ENCODE peak calls at places on chromosomes 3 and 15, in eight cellular contexts. X is PC-3, G is GM23248, Z is GM12878, J is HCT116, B is HepG2, H is astrocyte, A is K562. V is an unnamed sample. For H3K9me3, the result is how much of the 10 kb centered on the place peaks cover.

GRCh38 chr3:140499114-140499757 is 178.6 kb upstream of the TRIM42 start:
- DNase-seq in X (peak), J (no peak), Z (no peak), B (peak), G (peak), A (no peak), H (no peak), V (no peak)

GRCh38 chr3:144018776-144019175 is 47.2 kb downstream of the DIPK2A start:
- DNase-seq in H (peak), A (no peak), Z (no peak), X (peak), J (no peak), G (peak), B (no peak), V (peak)

GRCh38 chr15:52441846-52442245 is 86.8 kb downstream of the MYO5A start:
- DNase-seq in B (no peak), H (peak), Z (no peak), X (no peak), G (peak), A (no peak), J (no peak), V (no peak)

GRCh38 chr3:148759425-148759824 is 61.7 kb downstream of the AGTR1 start:
- DNase-seq in J (no peak), H (no peak), X (no peak), B (no peak), G (no peak), A (no peak), Z (no peak), V (no peak)

GRCh38 chr3:27859821-27860220 is 137.7 kb upstream of the EOMES start:
- DNase-seq in J (no peak), X (peak), A (no peak), B (no peak), Z (no peak), H (no peak), G (no peak), V (no peak)

GRCh38 chr3:69084326-69084667 is 440 bp upstream of the ARL6IP5 start:
- DNase-seq in H (peak), X (peak), Z (no peak), B (peak), G (peak), J (no peak), A (no peak), V (no peak)

GRCh38 chr3:106212658-106213222 is 343.9 kb upstream of the CBLB start:
- DNase-seq in H (peak), X (peak), A (no peak), G (peak), Z (no peak), B (no peak), J (no peak), V (no peak)

GRCh38 chr15:66772967-66773873 is 71.2 kb downstream of the SMAD6 start:
- DNase-seq in J (no peak), H (no peak), Z (no peak), B (peak), A (no peak), G (peak), X (no peak), V (no peak)

GRCh38 chr3:49469876-49470713 is at the start of gene DAG1:
- DNase-seq in H (peak), A (peak), G (peak), B (peak), J (peak), X (peak), Z (peak), V (peak)

GRCh38 chr15:67720556-67721175 is 104.6 kb upstream of the SKOR1 start:
- DNase-seq in B (no peak), G (no peak), X (no peak), H (no peak), J (no peak), A (no peak), Z (no peak), V (no peak)

GRCh38 chr3:23183114-23183513 is 20.0 kb upstream of the UBE2E2 start:
- DNase-seq in Z (no peak), X (no peak), H (no peak), B (no peak), J (no peak), G (no peak), A (no peak), V (no peak)

GRCh38 chr15:59138243-59138642 is 33.3 kb downstream of the CCNB2 start:
- DNase-seq in H (no peak), G (peak), J (peak), A (peak), B (peak), Z (no peak), X (peak), V (peak)

GRCh38 chr3:161070252-161070930 is 34.8 kb downstream of the B3GALNT1 start:
- DNase-seq in B (no peak), H (no peak), G (no peak), A (no peak), Z (no peak), X (peak), J (no peak), V (no peak)

GRCh38 chr15:57354436-57355123 is 21.7 kb upstream of the CGNL1 start:
- DNase-seq in X (no peak), B (no peak), H (no peak), A (no peak), G (no peak), J (no peak), Z (no peak), V (no peak)

GRCh38 chr3:197522881-197523342 is 32.9 kb downstream of the BDH1 start:
- DNase-seq in G (peak), Z (no peak), H (no peak), X (no peak), A (no peak), J (no peak), B (no peak), V (no peak)

GRCh38 chr15:83561661-83562060 is 92.3 kb upstream of the ADAMTSL3 start:
- DNase-seq in X (no peak), H (no peak), B (no peak), J (no peak), Z (no peak), G (no peak), A (no peak), V (no peak)

GRCh38 chr3:10041034-10041433 is 14.8 kb downstream of the FANCD2 start:
- DNase-seq in J (no peak), H (no peak), G (no peak), Z (no peak), B (no peak), A (no peak), X (no peak), V (no peak)

GRCh38 chr15:92958105-92958504 is 58.0 kb downstream of the CHD2 start:
- DNase-seq in Z (no peak), G (peak), B (no peak), J (no peak), A (no peak), H (peak), X (no peak), V (no peak)

GRCh38 chr3:39990532-39990931 is 181.1 kb downstream of the MYRIP start:
- DNase-seq in J (peak), A (peak), X (peak), B (peak), G (peak), Z (peak), H (peak), V (no peak)

GRCh38 chr3:81581966-81582599 is 179.4 kb downstream of the GBE1 start:
- DNase-seq in Z (peak), B (peak), G (peak), H (peak), A (no peak), X (peak), J (peak), V (no peak)

GRCh38 chr3:141011511-141012262 is 39.5 kb upstream of the SPSB4 start:
- DNase-seq in A (peak), Z (no peak), X (peak), H (peak), G (peak), J (peak), B (peak), V (peak)

GRCh38 chr3:55616803-55617202 is 129.7 kb upstream of the WNT5A start:
- DNase-seq in Z (no peak), J (no peak), X (no peak), A (no peak), B (no peak), G (no peak), H (no peak), V (no peak)

GRCh38 chr15:48644827-48645557 is 517 bp downstream of the FBN1 start:
- DNase-seq in J (no peak), H (peak), B (no peak), X (peak), G (peak), Z (no peak), A (no peak), V (no peak)

GRCh38 chr15:99212401-99212800 is 37.0 kb downstream of the TTC23 start:
- DNase-seq in J (no peak), G (peak), A (no peak), B (no peak), Z (no peak), H (peak), X (no peak), V (no peak)

GRCh38 chr3:40930772-40931171 is 268.5 kb upstream of the CTNNB1 start:
- DNase-seq in Z (no peak), G (no peak), H (no peak), A (no peak), B (no peak), X (no peak), J (no peak), V (no peak)

GRCh38 chr3:120498947-120499346 is 48.2 kb upstream of the FSTL1 start:
- DNase-seq in Z (no peak), A (no peak), G (peak), X (peak), J (no peak), H (peak), B (no peak), V (peak)

GRCh38 chr3:52173101-52173500 is 18.9 kb upstream of the POC1A start:
- DNase-seq in Z (no peak), X (no peak), B (no peak), A (no peak), J (no peak), H (no peak), G (no peak), V (no peak)

GRCh38 chr15:100167884-100168375 is 173.8 kb downstream of the ADAMTS17 start:
- DNase-seq in X (no peak), G (no peak), J (no peak), A (no peak), H (no peak), B (no peak), Z (no peak), V (no peak)

GRCh38 chr3:123447749-123448502 is 964 bp downstream of the ADCY5 start:
- DNase-seq in H (no peak), B (no peak), Z (no peak), G (peak), X (no peak), A (peak), J (no peak), V (no peak)

GRCh38 chr3:29348311-29348710 is 67.4 kb downstream of the RBMS3 start:
- DNase-seq in X (no peak), H (no peak), J (no peak), G (no peak), Z (no peak), A (no peak), B (no peak), V (no peak)

GRCh38 chr15:71083349-71083748 is 31.9 kb upstream of the THSD4 start:
- DNase-seq in B (no peak), A (no peak), J (no peak), X (no peak), Z (no peak), H (peak), G (peak), V (no peak)

GRCh38 chr3:119746423-119746822 is 35.5 kb upstream of the NR1I2 start:
- DNase-seq in Z (no peak), A (no peak), J (no peak), G (no peak), H (no peak), X (no peak), B (no peak), V (no peak)

GRCh38 chr3:143430582-143430981 is 311.0 kb downstream of the CHST2 start:
- DNase-seq in X (no peak), Z (no peak), G (no peak), B (no peak), J (no peak), H (no peak), A (no peak), V (no peak)

GRCh38 chr3:152241142-152242067 is 27.3 kb upstream of the MBNL1 start:
- DNase-seq in A (no peak), B (no peak), X (peak), H (peak), G (no peak), J (no peak), Z (no peak), V (peak)

GRCh38 chr3:18349197-18349798 is 75.8 kb downstream of the SATB1 start:
- DNase-seq in Z (no peak), G (no peak), H (no peak), A (no peak), X (no peak), B (no peak), J (no peak), V (no peak)

GRCh38 chr3:120753831-120754230 is 11.3 kb downstream of the GTF2E1 start:
- DNase-seq in A (no peak), Z (no peak), H (no peak), J (no peak), G (peak), X (no peak), B (no peak), V (no peak)

GRCh38 chr3:192917258-192917507 is 473 bp downstream of the MB21D2 start:
- DNase-seq in A (no peak), B (no peak), Z (no peak), X (no peak), G (no peak), H (no peak), J (no peak), V (peak)

GRCh38 chr15:71080166-71080565 is 35.1 kb upstream of the THSD4 start:
- DNase-seq in G (peak), A (no peak), X (peak), J (no peak), B (no peak), Z (no peak), H (peak), V (no peak)

GRCh38 chr3:112115161-112115739 is 17.8 kb downstream of the GCSAM start:
- DNase-seq in G (peak), B (no peak), Z (peak), H (no peak), A (no peak), J (no peak), X (no peak), V (no peak)

DNA sequence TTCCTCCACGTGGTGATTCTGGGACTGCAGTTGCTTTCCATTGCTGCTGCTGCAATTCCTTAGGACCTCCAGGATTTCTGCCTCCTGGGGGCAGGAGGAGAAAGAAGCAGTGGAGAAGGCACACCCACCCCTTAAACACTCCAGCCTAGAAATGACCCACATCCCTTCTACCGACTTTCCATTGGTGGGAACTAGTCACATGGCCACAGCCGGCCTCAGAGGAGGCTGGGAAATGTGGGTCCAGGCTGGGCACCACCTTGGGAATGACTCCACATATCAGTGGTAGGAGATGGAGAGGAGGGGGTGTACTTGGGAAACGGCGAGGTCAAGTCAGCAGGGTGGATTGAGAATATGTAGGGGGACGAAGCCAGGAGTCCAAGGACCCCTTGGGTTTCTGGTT is 269.4 kb upstream of the CTDSPL start:
- DNase-seq in A (peak), J (no peak), X (no peak), Z (no peak), G (no peak), B (no peak), H (no peak), V (no peak)
- TF ChIP-seq EZH2 in A (no peak), J (no peak), X (no peak), Z (no peak), G (no peak), B (no peak), H (no peak), V (no peak)

GRCh38 chr3:24622696-24623225 is 128.1 kb upstream of the THRB start:
- DNase-seq in Z (no peak), J (no peak), B (no peak), X (no peak), G (no peak), A (no peak), H (no peak), V (no peak)

GRCh38 chr3:24622138-24622537 is 127.5 kb upstream of the THRB start:
- DNase-seq in H (no peak), J (no peak), A (no peak), X (peak), G (no peak), B (no peak), Z (no peak), V (no peak)

GRCh38 chr3:24628523-24629258 is 134.0 kb upstream of the THRB start:
- DNase-seq in H (no peak), A (no peak), Z (no peak), G (no peak), J (no peak), B (no peak), X (peak), V (no peak)

GRCh38 chr3:24624938-24625681 is 130.5 kb upstream of the THRB start:
- DNase-seq in B (no peak), A (no peak), H (no peak), Z (no peak), X (no peak), J (no peak), G (no peak), V (no peak)

DNA sequence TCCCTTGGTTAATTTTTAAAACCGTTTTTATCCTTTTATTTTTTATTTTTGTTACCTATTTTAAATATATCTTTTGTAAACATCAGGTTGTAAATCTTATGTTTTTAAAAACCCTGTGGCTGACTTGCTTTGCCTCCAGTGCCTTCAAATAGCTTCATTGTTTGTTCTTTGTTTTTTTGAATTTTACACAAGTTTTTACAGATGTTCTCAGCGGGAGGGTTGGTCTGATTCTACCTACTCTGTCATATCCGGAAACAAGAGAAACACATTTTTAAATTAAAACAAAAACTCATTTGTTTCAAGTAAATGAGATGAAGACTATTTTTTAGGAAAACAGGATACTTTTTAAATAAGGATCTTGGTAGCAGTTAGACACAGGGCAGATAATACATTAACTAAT is 129.0 kb upstream of the THRB start:
- DNase-seq in X (no peak), G (no peak), J (no peak), H (no peak), A (no peak), Z (no peak), B (no peak), V (no peak)
- H3K9me3 ChIP-seq in X (under half), G (under half), J (under half), H (under half), A (under half), Z (under half), B (under half), V (under half)

GRCh38 chr3:178709047-178709446 is 172.8 kb downstream of the KCNMB2 start:
- DNase-seq in X (no peak), J (no peak), A (no peak), G (no peak), Z (no peak), B (no peak), H (no peak), V (no peak)

GRCh38 chr3:178711753-178712152 is 175.5 kb downstream of the KCNMB2 start:
- DNase-seq in H (no peak), G (no peak), Z (no peak), B (no peak), J (no peak), A (no peak), X (no peak), V (no peak)

GRCh38 chr3:178707632-178708031 is 171.4 kb downstream of the KCNMB2 start:
- DNase-seq in G (no peak), H (no peak), J (no peak), A (no peak), B (no peak), Z (no peak), X (no peak), V (no peak)

GRCh38 chr3:178714971-178715832 is 179.0 kb downstream of the KCNMB2 start:
- DNase-seq in Z (no peak), B (no peak), H (no peak), A (no peak), G (no peak), X (no peak), J (no peak), V (no peak)

DNA sequence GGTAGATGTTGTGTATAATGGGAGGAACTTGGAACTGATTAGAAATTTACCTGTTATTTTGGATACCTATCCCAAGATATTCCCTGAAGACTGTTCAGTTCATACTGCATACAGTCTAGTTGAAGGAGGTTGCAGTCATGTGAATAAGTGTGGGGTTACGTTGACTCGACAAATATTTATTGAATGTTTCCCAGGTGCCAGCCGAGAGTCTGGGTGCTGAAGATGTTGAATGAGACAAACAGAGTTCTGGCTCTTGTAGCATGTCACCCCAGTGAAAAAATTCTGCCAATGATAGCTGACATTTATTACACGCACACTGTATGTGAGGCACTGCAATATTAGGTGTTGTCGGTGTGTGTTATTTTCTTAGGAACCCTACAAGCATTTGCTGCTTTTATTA is 176.0 kb downstream of the KCNMB2 start:
- DNase-seq in J (no peak), X (no peak), B (no peak), A (no peak), G (no peak), Z (no peak), H (no peak), V (no peak)
- H3K4me2 ChIP-seq in J (no peak), X (no peak), B (no peak), A (no peak), G (no peak), Z (no peak), H (no peak), V (no peak)

GRCh38 chr15:96360581-96361308 is 30.2 kb downstream of the NR2F2 start:
- DNase-seq in G (no peak), Z (no peak), X (no peak), H (no peak), A (no peak), J (no peak), B (no peak), V (no peak)
- TF ChIP-seq EZH2 in G (no peak), Z (no peak), X (no peak), H (peak), A (no peak), J (no peak), B (no peak), V (no peak)

GRCh38 chr3:792651-793050 is 300.2 kb upstream of the CNTN6 start:
- DNase-seq in X (no peak), Z (no peak), B (no peak), A (no peak), G (no peak), J (no peak), H (no peak), V (no peak)

DNA sequence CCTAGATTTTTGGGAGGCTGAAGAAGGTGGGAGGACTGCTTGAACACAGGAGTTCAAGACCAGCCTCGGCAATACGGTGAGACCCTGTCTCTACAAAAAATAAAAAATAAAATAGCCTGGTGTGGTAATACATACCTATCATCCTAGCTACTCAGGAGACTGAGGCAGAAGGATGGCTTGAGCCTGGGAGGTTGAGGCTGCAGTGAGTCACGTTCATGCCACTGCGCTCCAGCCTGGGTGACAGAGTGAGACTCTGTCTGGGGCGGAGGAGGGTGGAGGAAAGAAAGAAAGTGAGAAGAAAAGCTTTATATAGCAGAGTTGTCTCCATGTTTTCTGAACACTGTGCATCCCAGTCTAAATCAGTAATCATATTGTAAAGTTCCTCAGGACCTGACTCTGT is 301.4 kb upstream of the CNTN6 start:
- DNase-seq in G (no peak), B (no peak), A (no peak), Z (no peak), J (no peak), X (no peak), H (no peak), V (no peak)
- H3K9me3 ChIP-seq in G (under half), B (half or more), A (under half), Z (under half), J (under half), X (under half), H (under half), V (under half)